ENCODE peak calls at places on chromosomes 11 and 22, in eight cellular contexts. One of them, this sample, is unnamed.

GRCh38 chr22:27677895-27678458 is 123.6 kb downstream of the MN1 start:
- DNase-seq in endothelial cell of umbilical vein: no peak
- DNase-seq in GM12878: no peak
- DNase-seq in SK-N-MC: peak; percentile 79
- DNase-seq in SK-N-SH: no peak
- DNase-seq in K562: no peak
- DNase-seq in HepG2: no peak
- DNase-seq in H1: no peak
- DNase-seq in this sample: no peak

GRCh38 chr11:33742249-33742851 is 6.1 kb upstream of the CD59 start:
- DNase-seq in SK-N-MC: no peak
- DNase-seq in H1: no peak
- DNase-seq in HepG2: no peak
- DNase-seq in GM12878: no peak
- DNase-seq in K562: no peak
- DNase-seq in endothelial cell of umbilical vein: peak; percentile 62
- DNase-seq in SK-N-SH: peak; percentile 20
- DNase-seq in this sample: no peak

GRCh38 chr22:40210814-40211213 is 33.1 kb downstream of the TNRC6B start:
- DNase-seq in H1: no peak
- DNase-seq in SK-N-MC: no peak
- DNase-seq in SK-N-SH: no peak
- DNase-seq in HepG2: no peak
- DNase-seq in GM12878: peak; percentile 72
- DNase-seq in K562: no peak
- DNase-seq in endothelial cell of umbilical vein: no peak
- DNase-seq in this sample: no peak

GRCh38 chr22:27329471-27329870 is 472.1 kb downstream of the MN1 start:
- DNase-seq in GM12878: no peak
- DNase-seq in endothelial cell of umbilical vein: no peak
- DNase-seq in H1: peak; percentile 45
- DNase-seq in SK-N-SH: no peak
- DNase-seq in HepG2: no peak
- DNase-seq in SK-N-MC: no peak
- DNase-seq in K562: peak; percentile 9
- DNase-seq in this sample: no peak

GRCh38 chr11:68081691-68082090 is 39.5 kb downstream of the CHKA start:
- DNase-seq in K562: no peak
- DNase-seq in H1: no peak
- DNase-seq in SK-N-MC: no peak
- DNase-seq in GM12878: no peak
- DNase-seq in SK-N-SH: no peak
- DNase-seq in HepG2: no peak
- DNase-seq in endothelial cell of umbilical vein: no peak
- DNase-seq in this sample: no peak

GRCh38 chr11:47924184-47924671 is 56.1 kb upstream of the PTPRJ start:
- DNase-seq in SK-N-MC: no peak
- DNase-seq in endothelial cell of umbilical vein: peak; percentile 35
- DNase-seq in K562: no peak
- DNase-seq in HepG2: peak; percentile 45
- DNase-seq in SK-N-SH: no peak
- DNase-seq in GM12878: no peak
- DNase-seq in H1: no peak
- DNase-seq in this sample: peak; percentile 41

GRCh38 chr11:70544774-70545625 is 146.7 kb downstream of the CTTN start:
- DNase-seq in K562: no peak
- DNase-seq in GM12878: no peak
- DNase-seq in H1: no peak
- DNase-seq in HepG2: no peak
- DNase-seq in SK-N-SH: no peak
- DNase-seq in SK-N-MC: no peak
- DNase-seq in endothelial cell of umbilical vein: no peak
- DNase-seq in this sample: no peak

GRCh38 chr11:88414385-88414861 is 76.9 kb upstream of the CTSC start:
- DNase-seq in SK-N-SH: peak; percentile 4
- DNase-seq in SK-N-MC: no peak
- DNase-seq in HepG2: no peak
- DNase-seq in endothelial cell of umbilical vein: peak; percentile 92
- DNase-seq in H1: no peak
- DNase-seq in K562: no peak
- DNase-seq in GM12878: no peak
- DNase-seq in this sample: no peak

GRCh38 chr11:7673724-7674434 is 579 bp upstream of the CYB5R2 start:
- DNase-seq in H1: peak; percentile 82
- DNase-seq in SK-N-MC: no peak
- DNase-seq in SK-N-SH: peak; percentile 49
- DNase-seq in K562: peak; percentile 33
- DNase-seq in GM12878: no peak
- DNase-seq in endothelial cell of umbilical vein: no peak
- DNase-seq in HepG2: no peak
- DNase-seq in this sample: peak; percentile 29

GRCh38 chr11:82718307-82718706 is 15.4 kb downstream of the FAM181B start:
- DNase-seq in SK-N-MC: peak; percentile 42
- DNase-seq in SK-N-SH: peak; percentile 54
- DNase-seq in HepG2: peak; percentile 7
- DNase-seq in H1: peak; percentile 54
- DNase-seq in GM12878: no peak
- DNase-seq in endothelial cell of umbilical vein: peak; percentile 34
- DNase-seq in K562: peak; percentile 37
- DNase-seq in this sample: peak; percentile 19

GRCh38 chr11:86524603-86525352 is 147.6 kb downstream of the ME3 start:
- DNase-seq in SK-N-MC: no peak
- DNase-seq in SK-N-SH: peak; percentile 16
- DNase-seq in endothelial cell of umbilical vein: peak; percentile 91
- DNase-seq in H1: no peak
- DNase-seq in HepG2: peak; percentile 44
- DNase-seq in GM12878: no peak
- DNase-seq in K562: no peak
- DNase-seq in this sample: peak; percentile 26

GRCh38 chr11:84969103-84969502 is 658.0 kb downstream of the DLG2 start:
- DNase-seq in SK-N-SH: no peak
- DNase-seq in H1: no peak
- DNase-seq in K562: no peak
- DNase-seq in GM12878: no peak
- DNase-seq in endothelial cell of umbilical vein: no peak
- DNase-seq in HepG2: no peak
- DNase-seq in SK-N-MC: no peak
- DNase-seq in this sample: no peak

GRCh38 chr11:97237151-97237550 is 847.3 kb downstream of the JRKL start:
- DNase-seq in GM12878: no peak
- DNase-seq in HepG2: no peak
- DNase-seq in K562: no peak
- DNase-seq in H1: no peak
- DNase-seq in SK-N-SH: no peak
- DNase-seq in SK-N-MC: no peak
- DNase-seq in endothelial cell of umbilical vein: no peak
- DNase-seq in this sample: no peak

GRCh38 chr11:457071-457760 is 7.1 kb downstream of the PTDSS2 start:
- DNase-seq in GM12878: no peak
- DNase-seq in H1: no peak
- DNase-seq in endothelial cell of umbilical vein: no peak
- DNase-seq in HepG2: no peak
- DNase-seq in K562: no peak
- DNase-seq in SK-N-MC: no peak
- DNase-seq in SK-N-SH: no peak
- DNase-seq in this sample: no peak

GRCh38 chr11:115480611-115481010 is 23.6 kb downstream of the CADM1 start:
- DNase-seq in SK-N-SH: no peak
- DNase-seq in K562: no peak
- DNase-seq in HepG2: no peak
- DNase-seq in GM12878: no peak
- DNase-seq in endothelial cell of umbilical vein: no peak
- DNase-seq in H1: no peak
- DNase-seq in SK-N-MC: no peak
- DNase-seq in this sample: no peak

GRCh38 chr11:19994712-19995111 is 165.6 kb downstream of the DBX1 start:
- DNase-seq in H1: no peak
- DNase-seq in GM12878: no peak
- DNase-seq in K562: no peak
- DNase-seq in HepG2: no peak
- DNase-seq in endothelial cell of umbilical vein: no peak
- DNase-seq in SK-N-SH: no peak
- DNase-seq in SK-N-MC: no peak
- DNase-seq in this sample: no peak

GRCh38 chr11:123454060-123454651 is 24.1 kb downstream of the GRAMD1B start:
- DNase-seq in HepG2: no peak
- DNase-seq in K562: no peak
- DNase-seq in SK-N-MC: no peak
- DNase-seq in GM12878: no peak
- DNase-seq in H1: no peak
- DNase-seq in SK-N-SH: no peak
- DNase-seq in endothelial cell of umbilical vein: peak; percentile 26
- DNase-seq in this sample: peak; percentile 88

GRCh38 chr11:17273668-17274321 is 2.7 kb upstream of the NUCB2 start:
- DNase-seq in GM12878: no peak
- DNase-seq in H1: peak; percentile 52
- DNase-seq in K562: no peak
- DNase-seq in endothelial cell of umbilical vein: no peak
- DNase-seq in SK-N-SH: no peak
- DNase-seq in SK-N-MC: no peak
- DNase-seq in HepG2: no peak
- DNase-seq in this sample: no peak

GRCh38 chr11:57792060-57792541 is 30.5 kb downstream of the CTNND1 start:
- DNase-seq in endothelial cell of umbilical vein: peak; percentile 46
- DNase-seq in GM12878: peak; percentile 93
- DNase-seq in SK-N-MC: no peak
- DNase-seq in H1: no peak
- DNase-seq in K562: no peak
- DNase-seq in HepG2: no peak
- DNase-seq in SK-N-SH: no peak
- DNase-seq in this sample: no peak

GRCh38 chr11:56816259-56816658 is 67.8 kb upstream of the OR9G4 start:
- DNase-seq in SK-N-MC: no peak
- DNase-seq in endothelial cell of umbilical vein: no peak
- DNase-seq in H1: no peak
- DNase-seq in HepG2: no peak
- DNase-seq in K562: no peak
- DNase-seq in GM12878: no peak
- DNase-seq in SK-N-SH: no peak
- DNase-seq in this sample: no peak

GRCh38 chr11:69208190-69209037 is 52.7 kb downstream of the SMIM38 start:
- DNase-seq in K562: no peak
- DNase-seq in GM12878: no peak
- DNase-seq in SK-N-SH: no peak
- DNase-seq in H1: no peak
- DNase-seq in HepG2: no peak
- DNase-seq in endothelial cell of umbilical vein: no peak
- DNase-seq in SK-N-MC: no peak
- DNase-seq in this sample: no peak

DNA sequence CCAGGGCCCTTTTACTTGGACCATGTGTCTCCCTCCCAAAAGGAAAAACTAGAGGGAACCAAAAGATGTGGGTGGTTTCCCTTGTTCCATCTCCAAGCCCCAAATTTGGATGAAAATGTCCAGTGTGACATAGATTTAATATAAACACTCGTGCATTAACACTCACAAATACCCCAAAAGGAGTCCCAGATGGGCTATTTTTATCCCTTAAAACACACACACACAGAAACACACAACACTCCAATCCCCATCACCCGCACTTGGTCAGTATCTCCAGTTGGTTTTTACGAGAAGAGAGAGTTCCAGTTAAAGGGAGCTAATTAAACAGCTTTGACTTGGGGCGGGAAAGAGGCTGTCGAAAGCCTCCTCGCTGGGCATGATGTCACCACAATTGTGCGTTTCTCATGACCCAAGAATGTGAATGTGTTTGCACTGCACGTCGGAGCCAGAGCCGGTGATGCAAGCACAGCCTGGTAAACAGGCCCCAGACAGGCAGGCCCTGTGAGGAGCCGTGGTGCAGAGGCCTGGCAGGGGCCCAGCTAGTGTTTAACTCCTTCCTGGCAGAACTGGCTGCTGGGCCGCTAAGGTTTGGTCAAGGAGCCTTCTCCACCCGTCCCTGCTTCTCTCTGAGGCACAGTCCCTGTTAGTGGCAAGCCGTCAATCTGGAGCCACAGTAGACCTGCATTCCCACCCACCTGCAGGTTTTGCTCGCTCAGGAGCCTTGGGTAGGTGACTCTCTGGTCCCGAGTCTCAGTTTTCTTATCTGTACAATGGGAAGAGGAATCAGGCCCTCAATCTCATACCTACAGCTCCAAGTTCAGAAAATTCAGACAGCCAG is 25.6 kb upstream of the SMTN start:
- DNase-seq in GM12878: no peak
- DNase-seq in SK-N-SH: peak; percentile 69
- DNase-seq in HepG2: peak; percentile 98
- DNase-seq in H1: no peak
- DNase-seq in K562: no peak
- DNase-seq in endothelial cell of umbilical vein: peak; percentile 82
- DNase-seq in SK-N-MC: peak; percentile 18
- DNase-seq in this sample: no peak
- TF ChIP-seq POLR2AphosphoS5 in GM12878: no peak
- TF ChIP-seq POLR2AphosphoS5 in SK-N-SH: no peak
- TF ChIP-seq POLR2AphosphoS5 in HepG2: no peak
- TF ChIP-seq POLR2AphosphoS5 in H1: no peak
- TF ChIP-seq POLR2AphosphoS5 in K562: no peak
- TF ChIP-seq POLR2AphosphoS5 in endothelial cell of umbilical vein: no peak
- TF ChIP-seq POLR2AphosphoS5 in SK-N-MC: no peak
- TF ChIP-seq POLR2AphosphoS5 in this sample: no peak

DNA sequence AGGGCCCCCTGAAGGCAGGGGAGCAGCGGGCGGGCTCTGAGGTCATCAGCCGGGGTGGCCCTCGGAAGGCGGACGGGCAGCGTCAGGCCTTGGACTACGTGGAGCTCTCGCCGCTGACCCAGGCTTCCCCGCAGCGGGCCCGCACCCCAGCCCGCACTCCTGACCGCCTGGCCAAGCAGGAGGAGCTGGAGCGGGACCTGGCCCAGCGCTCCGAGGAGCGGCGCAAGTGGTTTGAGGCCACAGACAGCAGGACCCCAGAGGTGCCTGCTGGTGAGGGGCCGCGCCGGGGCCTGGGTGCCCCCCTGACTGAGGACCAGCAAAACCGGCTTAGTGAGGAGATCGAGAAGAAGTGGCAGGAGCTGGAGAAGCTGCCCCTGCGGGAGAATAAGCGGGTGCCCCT is 50.1 kb upstream of the GCAT start:
- DNase-seq in GM12878: no peak
- DNase-seq in SK-N-MC: no peak
- DNase-seq in K562: no peak
- DNase-seq in HepG2: no peak
- DNase-seq in endothelial cell of umbilical vein: no peak
- DNase-seq in H1: no peak
- DNase-seq in SK-N-SH: no peak
- DNase-seq in this sample: no peak
- H3K9ac ChIP-seq in GM12878: no peak overlapping the region
- H3K9ac ChIP-seq in SK-N-MC: no peak overlapping the region
- H3K9ac ChIP-seq in K562: no peak overlapping the region
- H3K9ac ChIP-seq in HepG2: no peak overlapping the region
- H3K9ac ChIP-seq in endothelial cell of umbilical vein: no peak overlapping the region
- H3K9ac ChIP-seq in H1: no peak overlapping the region
- H3K9ac ChIP-seq in SK-N-SH: no peak overlapping the region
- H3K9ac ChIP-seq in this sample: no peak overlapping the region

GRCh38 chr11:64648551-64648950 is 57.5 kb downstream of the SLC22A12 start:
- DNase-seq in HepG2: no peak
- DNase-seq in K562: no peak
- DNase-seq in endothelial cell of umbilical vein: no peak
- DNase-seq in SK-N-SH: no peak
- DNase-seq in H1: no peak
- DNase-seq in GM12878: no peak
- DNase-seq in SK-N-MC: no peak
- DNase-seq in this sample: no peak
- TF ChIP-seq POLR2AphosphoS5 in HepG2: no peak
- TF ChIP-seq POLR2AphosphoS5 in K562: no peak
- TF ChIP-seq POLR2AphosphoS5 in endothelial cell of umbilical vein: no peak
- TF ChIP-seq POLR2AphosphoS5 in SK-N-SH: no peak
- TF ChIP-seq POLR2AphosphoS5 in H1: no peak
- TF ChIP-seq POLR2AphosphoS5 in GM12878: no peak
- TF ChIP-seq POLR2AphosphoS5 in SK-N-MC: no peak
- TF ChIP-seq POLR2AphosphoS5 in this sample: no peak

GRCh38 chr11:117815262-117815803 is 9.2 kb downstream of the FXYD2 start:
- DNase-seq in GM12878: peak; percentile 94
- DNase-seq in SK-N-SH: no peak
- DNase-seq in HepG2: no peak
- DNase-seq in endothelial cell of umbilical vein: no peak
- DNase-seq in H1: no peak
- DNase-seq in SK-N-MC: no peak
- DNase-seq in K562: no peak
- DNase-seq in this sample: no peak
- H3K9ac ChIP-seq in GM12878: peak overlapping the region; percentile 66
- H3K9ac ChIP-seq in SK-N-SH: no peak overlapping the region
- H3K9ac ChIP-seq in HepG2: peak overlapping the region; percentile 34
- H3K9ac ChIP-seq in endothelial cell of umbilical vein: no peak overlapping the region
- H3K9ac ChIP-seq in H1: no peak overlapping the region
- H3K9ac ChIP-seq in SK-N-MC: peak overlapping the region; percentile 28
- H3K9ac ChIP-seq in K562: no peak overlapping the region
- H3K9ac ChIP-seq in this sample: no peak overlapping the region

This sample was measured in HCT116.